ENCODE peak calls at places on chromosomes 16 and 17, in five cellular contexts. One of them, this sample, is unnamed.

GRCh38 chr16:3581392-3581791 is 4.2 kb upstream of the NLRC3 start:
- DNase-seq in dorsolateral prefrontal cortex: no peak
- DNase-seq in activated T-helper 9 cell treated with anti-CD3 and anti-CD28 coated beads, Interleukin-2, amount 50 U/mL, for 16 hours: no peak
- DNase-seq in NCI-H226: no peak
- DNase-seq in adrenal gland: no peak
- DNase-seq in this sample: no peak

GRCh38 chr16:23909792-23910418 is 74.1 kb downstream of the PRKCB start:
- DNase-seq in dorsolateral prefrontal cortex: no peak
- DNase-seq in activated T-helper 9 cell treated with anti-CD3 and anti-CD28 coated beads, Interleukin-2, amount 50 U/mL, for 16 hours: no peak
- DNase-seq in NCI-H226: no peak
- DNase-seq in adrenal gland: no peak
- DNase-seq in this sample: no peak

GRCh38 chr16:2973081-2973480 is 3.9 kb downstream of the PAQR4 start:
- DNase-seq in dorsolateral prefrontal cortex: no peak
- DNase-seq in activated T-helper 9 cell treated with anti-CD3 and anti-CD28 coated beads, Interleukin-2, amount 50 U/mL, for 16 hours: no peak
- DNase-seq in NCI-H226: no peak
- DNase-seq in adrenal gland: peak; percentile 67
- DNase-seq in this sample: no peak

GRCh38 chr16:15829460-15829859 is 27.4 kb downstream of the MYH11 start:
- DNase-seq in dorsolateral prefrontal cortex: no peak
- DNase-seq in activated T-helper 9 cell treated with anti-CD3 and anti-CD28 coated beads, Interleukin-2, amount 50 U/mL, for 16 hours: no peak
- DNase-seq in NCI-H226: no peak
- DNase-seq in adrenal gland: peak; percentile 38
- DNase-seq in this sample: peak; percentile 78

GRCh38 chr16:971981-972315 is 1.2 kb upstream of the LMF1 start:
- DNase-seq in dorsolateral prefrontal cortex: no peak
- DNase-seq in activated T-helper 9 cell treated with anti-CD3 and anti-CD28 coated beads, Interleukin-2, amount 50 U/mL, for 16 hours: no peak
- DNase-seq in NCI-H226: no peak
- DNase-seq in adrenal gland: no peak
- DNase-seq in this sample: no peak

GRCh38 chr17:73394523-73395450 is 83.0 kb upstream of the CDC42EP4 start:
- DNase-seq in dorsolateral prefrontal cortex: no peak
- DNase-seq in activated T-helper 9 cell treated with anti-CD3 and anti-CD28 coated beads, Interleukin-2, amount 50 U/mL, for 16 hours: no peak
- DNase-seq in NCI-H226: no peak
- DNase-seq in adrenal gland: no peak
- DNase-seq in this sample: no peak

GRCh38 chr16:66265556-66266133 is 100.8 kb upstream of the CDH5 start:
- DNase-seq in dorsolateral prefrontal cortex: no peak
- DNase-seq in activated T-helper 9 cell treated with anti-CD3 and anti-CD28 coated beads, Interleukin-2, amount 50 U/mL, for 16 hours: no peak
- DNase-seq in NCI-H226: no peak
- DNase-seq in adrenal gland: no peak
- DNase-seq in this sample: no peak

GRCh38 chr17:11023639-11024479 is 186.0 kb upstream of the PIRT start:
- DNase-seq in dorsolateral prefrontal cortex: no peak
- DNase-seq in activated T-helper 9 cell treated with anti-CD3 and anti-CD28 coated beads, Interleukin-2, amount 50 U/mL, for 16 hours: no peak
- DNase-seq in NCI-H226: no peak
- DNase-seq in adrenal gland: no peak
- DNase-seq in this sample: no peak

GRCh38 chr16:14241631-14242030 is 170.5 kb downstream of the MRTFB start:
- DNase-seq in dorsolateral prefrontal cortex: no peak
- DNase-seq in activated T-helper 9 cell treated with anti-CD3 and anti-CD28 coated beads, Interleukin-2, amount 50 U/mL, for 16 hours: no peak
- DNase-seq in NCI-H226: no peak
- DNase-seq in adrenal gland: no peak
- DNase-seq in this sample: no peak

GRCh38 chr17:81991684-81992513 is 14.5 kb downstream of the ASPSCR1 start:
- DNase-seq in dorsolateral prefrontal cortex: peak; percentile 36
- DNase-seq in activated T-helper 9 cell treated with anti-CD3 and anti-CD28 coated beads, Interleukin-2, amount 50 U/mL, for 16 hours: no peak
- DNase-seq in NCI-H226: no peak
- DNase-seq in adrenal gland: peak; percentile 89
- DNase-seq in this sample: no peak

GRCh38 chr16:85752511-85753420 is 1.9 kb upstream of the C16orf74 start:
- DNase-seq in dorsolateral prefrontal cortex: no peak
- DNase-seq in activated T-helper 9 cell treated with anti-CD3 and anti-CD28 coated beads, Interleukin-2, amount 50 U/mL, for 16 hours: no peak
- DNase-seq in NCI-H226: no peak
- DNase-seq in adrenal gland: no peak
- DNase-seq in this sample: peak; percentile 43

GRCh38 chr17:76867578-76868175 is 527 bp upstream of the MGAT5B start:
- DNase-seq in dorsolateral prefrontal cortex: no peak
- DNase-seq in activated T-helper 9 cell treated with anti-CD3 and anti-CD28 coated beads, Interleukin-2, amount 50 U/mL, for 16 hours: no peak
- DNase-seq in NCI-H226: peak; percentile 84
- DNase-seq in adrenal gland: no peak
- DNase-seq in this sample: peak; percentile 32

GRCh38 chr16:15942901-15943690 is 6.3 kb upstream of the ABCC1 start:
- DNase-seq in dorsolateral prefrontal cortex: no peak
- DNase-seq in activated T-helper 9 cell treated with anti-CD3 and anti-CD28 coated beads, Interleukin-2, amount 50 U/mL, for 16 hours: no peak
- DNase-seq in NCI-H226: no peak
- DNase-seq in adrenal gland: no peak
- DNase-seq in this sample: no peak

GRCh38 chr16:24993722-24994686 is 21.2 kb downstream of the ARHGAP17 start:
- DNase-seq in dorsolateral prefrontal cortex: no peak
- DNase-seq in activated T-helper 9 cell treated with anti-CD3 and anti-CD28 coated beads, Interleukin-2, amount 50 U/mL, for 16 hours: no peak
- DNase-seq in NCI-H226: peak; percentile 91
- DNase-seq in adrenal gland: peak; percentile 66
- DNase-seq in this sample: no peak

GRCh38 chr17:35345926-35346771 is 27.3 kb downstream of the SLFN11 start:
- DNase-seq in dorsolateral prefrontal cortex: no peak
- DNase-seq in activated T-helper 9 cell treated with anti-CD3 and anti-CD28 coated beads, Interleukin-2, amount 50 U/mL, for 16 hours: no peak
- DNase-seq in NCI-H226: no peak
- DNase-seq in adrenal gland: peak; percentile 80
- DNase-seq in this sample: peak; percentile 30